ENCODE peak calls at places on chromosomes 3 and 15, in ten cellular contexts. L, A, R, S, X, U, G, K, W and I are unnamed samples.

GRCh38 chr3:87167634-87168456 is 59.3 kb upstream of the CHMP2B start:
- DNase-seq in L (peak; percentile 10), A (peak; percentile 10), R (peak; percentile 19), S (peak; percentile 17), X (peak; percentile 88), U (peak; percentile 18), G (no peak), K (peak; percentile 59), W (peak; percentile 75), I (peak; percentile 33)

GRCh38 chr3:25587094-25587493 is 77.6 kb downstream of the TOP2B start:
- DNase-seq in L (no peak), A (no peak), R (no peak), S (no peak), X (no peak), U (no peak), G (no peak), K (no peak), W (no peak), I (no peak)

GRCh38 chr15:88647362-88648105 is 8.7 kb downstream of the ISG20 start:
- DNase-seq in L (no peak), A (no peak), R (no peak), S (no peak), X (no peak), U (peak; percentile 74), G (no peak), K (no peak), W (no peak), I (no peak)

GRCh38 chr15:68655686-68656437 is 77.1 kb downstream of the CORO2B start:
- DNase-seq in L (no peak), A (no peak), R (no peak), S (no peak), X (no peak), U (no peak), G (no peak), K (no peak), W (no peak), I (no peak)

GRCh38 chr15:31338318-31338878 is 11.8 kb downstream of the KLF13 start:
- DNase-seq in L (no peak), A (no peak), R (no peak), S (no peak), X (no peak), U (no peak), G (no peak), K (no peak), W (no peak), I (no peak)

GRCh38 chr15:83853232-83853631 is 199.3 kb downstream of the ADAMTSL3 start:
- DNase-seq in L (no peak), A (no peak), R (no peak), S (no peak), X (no peak), U (no peak), G (no peak), K (no peak), W (no peak), I (no peak)

GRCh38 chr3:152474585-152474984 is 205.9 kb downstream of the MBNL1 start:
- DNase-seq in L (peak; percentile 69), A (peak; percentile 25), R (no peak), S (peak; percentile 3), X (peak; percentile 91), U (no peak), G (no peak), K (peak; percentile 63), W (peak; percentile 68), I (peak; percentile 38)

GRCh38 chr3:69250014-69250413 is 127.6 kb upstream of the LMOD3 start:
- DNase-seq in L (no peak), A (peak; percentile 33), R (peak; percentile 46), S (no peak), X (no peak), U (no peak), G (peak; percentile 39), K (no peak), W (no peak), I (no peak)

GRCh38 chr3:188272481-188273372 is 118.8 kb downstream of the LPP start:
- DNase-seq in L (no peak), A (no peak), R (no peak), S (no peak), X (peak; percentile 34), U (no peak), G (no peak), K (peak; percentile 96), W (peak; percentile 96), I (peak; percentile 96)

GRCh38 chr15:31047437-31047836 is 54.1 kb downstream of the TRPM1 start:
- DNase-seq in L (no peak), A (no peak), R (no peak), S (no peak), X (no peak), U (no peak), G (no peak), K (no peak), W (no peak), I (no peak)

GRCh38 chr15:71414778-71415177 is 299.5 kb downstream of the THSD4 start:
- DNase-seq in L (no peak), A (no peak), R (no peak), S (no peak), X (no peak), U (no peak), G (no peak), K (no peak), W (no peak), I (no peak)

GRCh38 chr3:100732435-100732834 is 23.1 kb downstream of the TFG start:
- DNase-seq in L (no peak), A (no peak), R (no peak), S (no peak), X (no peak), U (no peak), G (no peak), K (no peak), W (no peak), I (no peak)

GRCh38 chr15:89105147-89105546 is 16.9 kb downstream of the ABHD2 start:
- DNase-seq in L (peak; percentile 92), A (no peak), R (no peak), S (no peak), X (peak; percentile 95), U (no peak), G (no peak), K (peak; percentile 95), W (peak; percentile 95), I (peak; percentile 94)

GRCh38 chr3:29203846-29204245 is 77.0 kb upstream of the RBMS3 start:
- DNase-seq in L (no peak), A (no peak), R (no peak), S (no peak), X (peak; percentile 40), U (no peak), G (no peak), K (peak; percentile 21), W (peak; percentile 27), I (no peak)

GRCh38 chr15:73927003-73927475 is 777 bp downstream of the LOXL1 start:
- DNase-seq in L (no peak), A (no peak), R (no peak), S (no peak), X (peak; percentile 64), U (no peak), G (peak; percentile 25), K (no peak), W (peak; percentile 65), I (no peak)

GRCh38 chr3:36875397-36875796 is 69.5 kb downstream of the TRANK1 start:
- DNase-seq in L (no peak), A (no peak), R (no peak), S (no peak), X (no peak), U (no peak), G (no peak), K (no peak), W (no peak), I (no peak)

GRCh38 chr15:40582726-40583246 is 11.3 kb upstream of the KNL1 start:
- DNase-seq in L (no peak), A (peak; percentile 9), R (no peak), S (no peak), X (peak; percentile 82), U (peak; percentile 20), G (no peak), K (no peak), W (peak; percentile 44), I (peak; percentile 68)

GRCh38 chr15:101068961-101069734 is 150.0 kb downstream of the LRRK1 start:
- DNase-seq in L (no peak), A (no peak), R (no peak), S (no peak), X (peak; percentile 77), U (no peak), G (no peak), K (peak; percentile 23), W (peak; percentile 34), I (no peak)